ENCODE peak calls at places on chromosome 3, in four cellular contexts. One of them, this sample, is unnamed.
A peak's percentile ranks its signal among the peaks of the same experiment; 100 is the strongest.

GRCh38 chr3:69791919-69792399 is 52.7 kb downstream of the MITF start:
- DNase-seq in LoVo: no peak
- DNase-seq in RPMI8226: peak; percentile 35
- DNase-seq in activated effector memory CD4-positive, alpha-beta T cell treated with anti-CD3 and anti-CD28 coated beads, Interleukin-2, amount 50 U/mL, for 16 hours: no peak
- DNase-seq in this sample: no peak

GRCh38 chr3:108131105-108131794 is 40.4 kb upstream of the CD47 start:
- DNase-seq in activated effector memory CD4-positive, alpha-beta T cell treated with anti-CD3 and anti-CD28 coated beads, Interleukin-2, amount 50 U/mL, for 16 hours: no peak
- DNase-seq in LoVo: peak; percentile 20
- DNase-seq in RPMI8226: no peak
- DNase-seq in this sample: no peak

GRCh38 chr3:133136114-133137041 is 98.2 kb downstream of the TMEM108 start:
- DNase-seq in LoVo: no peak
- DNase-seq in RPMI8226: no peak
- DNase-seq in activated effector memory CD4-positive, alpha-beta T cell treated with anti-CD3 and anti-CD28 coated beads, Interleukin-2, amount 50 U/mL, for 16 hours: no peak
- DNase-seq in this sample: no peak

GRCh38 chr3:134879991-134880390 is 84.9 kb downstream of the EPHB1 start:
- DNase-seq in RPMI8226: no peak
- DNase-seq in LoVo: no peak
- DNase-seq in activated effector memory CD4-positive, alpha-beta T cell treated with anti-CD3 and anti-CD28 coated beads, Interleukin-2, amount 50 U/mL, for 16 hours: no peak
- DNase-seq in this sample: no peak

GRCh38 chr3:31185004-31185357 is 290.5 kb upstream of the GADL1 start:
- DNase-seq in RPMI8226: no peak
- DNase-seq in activated effector memory CD4-positive, alpha-beta T cell treated with anti-CD3 and anti-CD28 coated beads, Interleukin-2, amount 50 U/mL, for 16 hours: no peak
- DNase-seq in LoVo: no peak
- DNase-seq in this sample: no peak

GRCh38 chr3:10399634-10400033 is 78.7 kb upstream of the SEC13 start:
- DNase-seq in LoVo: no peak
- DNase-seq in RPMI8226: no peak
- DNase-seq in activated effector memory CD4-positive, alpha-beta T cell treated with anti-CD3 and anti-CD28 coated beads, Interleukin-2, amount 50 U/mL, for 16 hours: no peak
- DNase-seq in this sample: no peak

GRCh38 chr3:70526966-70527515 is 214.6 kb upstream of the MDFIC2 start:
- DNase-seq in activated effector memory CD4-positive, alpha-beta T cell treated with anti-CD3 and anti-CD28 coated beads, Interleukin-2, amount 50 U/mL, for 16 hours: no peak
- DNase-seq in RPMI8226: no peak
- DNase-seq in LoVo: no peak
- DNase-seq in this sample: no peak

GRCh38 chr3:1728510-1728909 is 370.2 kb upstream of the CNTN4 start:
- DNase-seq in LoVo: no peak
- DNase-seq in RPMI8226: no peak
- DNase-seq in activated effector memory CD4-positive, alpha-beta T cell treated with anti-CD3 and anti-CD28 coated beads, Interleukin-2, amount 50 U/mL, for 16 hours: no peak
- DNase-seq in this sample: no peak

GRCh38 chr3:138686771-138687221 is 78.2 kb downstream of the FAIM start:
- DNase-seq in activated effector memory CD4-positive, alpha-beta T cell treated with anti-CD3 and anti-CD28 coated beads, Interleukin-2, amount 50 U/mL, for 16 hours: no peak
- DNase-seq in RPMI8226: peak; percentile 77
- DNase-seq in LoVo: no peak
- DNase-seq in this sample: no peak

GRCh38 chr3:117017135-117017990 is 307.8 kb downstream of the TUSC7 start:
- DNase-seq in RPMI8226: no peak
- DNase-seq in LoVo: no peak
- DNase-seq in activated effector memory CD4-positive, alpha-beta T cell treated with anti-CD3 and anti-CD28 coated beads, Interleukin-2, amount 50 U/mL, for 16 hours: no peak
- DNase-seq in this sample: no peak

GRCh38 chr3:150069158-150069536 is 98.5 kb upstream of the PFN2 start:
- DNase-seq in activated effector memory CD4-positive, alpha-beta T cell treated with anti-CD3 and anti-CD28 coated beads, Interleukin-2, amount 50 U/mL, for 16 hours: no peak
- DNase-seq in LoVo: no peak
- DNase-seq in RPMI8226: no peak
- DNase-seq in this sample: no peak

GRCh38 chr3:141454906-141455602 is 31.8 kb upstream of the RASA2 start:
- DNase-seq in RPMI8226: peak; percentile 78
- DNase-seq in LoVo: peak; percentile 80
- DNase-seq in activated effector memory CD4-positive, alpha-beta T cell treated with anti-CD3 and anti-CD28 coated beads, Interleukin-2, amount 50 U/mL, for 16 hours: no peak
- DNase-seq in this sample: no peak

GRCh38 chr3:94619643-94620042 is 556.8 kb downstream of the NSUN3 start:
- DNase-seq in LoVo: no peak
- DNase-seq in RPMI8226: no peak
- DNase-seq in activated effector memory CD4-positive, alpha-beta T cell treated with anti-CD3 and anti-CD28 coated beads, Interleukin-2, amount 50 U/mL, for 16 hours: no peak
- DNase-seq in this sample: no peak

GRCh38 chr3:142656595-142656994 is 60.4 kb downstream of the PLS1 start:
- DNase-seq in LoVo: no peak
- DNase-seq in activated effector memory CD4-positive, alpha-beta T cell treated with anti-CD3 and anti-CD28 coated beads, Interleukin-2, amount 50 U/mL, for 16 hours: no peak
- DNase-seq in RPMI8226: no peak
- DNase-seq in this sample: no peak

GRCh38 chr3:196793224-196793623 is 53.6 kb downstream of the PAK2 start:
- DNase-seq in LoVo: peak; percentile 78
- DNase-seq in activated effector memory CD4-positive, alpha-beta T cell treated with anti-CD3 and anti-CD28 coated beads, Interleukin-2, amount 50 U/mL, for 16 hours: no peak
- DNase-seq in RPMI8226: no peak
- DNase-seq in this sample: no peak

GRCh38 chr3:137610723-137611122 is 153.4 kb upstream of the SOX14 start:
- DNase-seq in activated effector memory CD4-positive, alpha-beta T cell treated with anti-CD3 and anti-CD28 coated beads, Interleukin-2, amount 50 U/mL, for 16 hours: no peak
- DNase-seq in LoVo: no peak
- DNase-seq in RPMI8226: no peak
- DNase-seq in this sample: no peak

GRCh38 chr3:142611206-142611605 is 15.0 kb downstream of the PLS1 start:
- DNase-seq in activated effector memory CD4-positive, alpha-beta T cell treated with anti-CD3 and anti-CD28 coated beads, Interleukin-2, amount 50 U/mL, for 16 hours: no peak
- DNase-seq in RPMI8226: no peak
- DNase-seq in LoVo: no peak
- DNase-seq in this sample: no peak

GRCh38 chr3:57959407-57960173 is 48.6 kb upstream of the FLNB start:
- DNase-seq in LoVo: peak; percentile 79
- DNase-seq in RPMI8226: no peak
- DNase-seq in activated effector memory CD4-positive, alpha-beta T cell treated with anti-CD3 and anti-CD28 coated beads, Interleukin-2, amount 50 U/mL, for 16 hours: no peak
- DNase-seq in this sample: no peak

GRCh38 chr3:48289659-48290058 is 43.8 kb downstream of the SPINK8 start:
- DNase-seq in activated effector memory CD4-positive, alpha-beta T cell treated with anti-CD3 and anti-CD28 coated beads, Interleukin-2, amount 50 U/mL, for 16 hours: no peak
- DNase-seq in LoVo: no peak
- DNase-seq in RPMI8226: no peak
- DNase-seq in this sample: no peak

GRCh38 chr3:186515115-186515514 is 29.1 kb downstream of the CRYGS start:
- DNase-seq in LoVo: no peak
- DNase-seq in RPMI8226: no peak
- DNase-seq in activated effector memory CD4-positive, alpha-beta T cell treated with anti-CD3 and anti-CD28 coated beads, Interleukin-2, amount 50 U/mL, for 16 hours: peak; percentile 66
- DNase-seq in this sample: no peak

GRCh38 chr3:38153986-38154608 is 11.2 kb upstream of the OXSR1 start:
- DNase-seq in RPMI8226: no peak
- DNase-seq in LoVo: peak; percentile 42
- DNase-seq in activated effector memory CD4-positive, alpha-beta T cell treated with anti-CD3 and anti-CD28 coated beads, Interleukin-2, amount 50 U/mL, for 16 hours: no peak
- DNase-seq in this sample: no peak

GRCh38 chr3:138113309-138113708 is 2.1 kb downstream of the DZIP1L start:
- DNase-seq in activated effector memory CD4-positive, alpha-beta T cell treated with anti-CD3 and anti-CD28 coated beads, Interleukin-2, amount 50 U/mL, for 16 hours: no peak
- DNase-seq in LoVo: peak; percentile 31
- DNase-seq in RPMI8226: no peak
- DNase-seq in this sample: no peak

GRCh38 chr3:128374746-128375445 is 91.8 kb downstream of the DNAJB8 start:
- DNase-seq in activated effector memory CD4-positive, alpha-beta T cell treated with anti-CD3 and anti-CD28 coated beads, Interleukin-2, amount 50 U/mL, for 16 hours: no peak
- DNase-seq in RPMI8226: no peak
- DNase-seq in LoVo: no peak
- DNase-seq in this sample: no peak

GRCh38 chr3:167095976-167096375 is 284.1 kb downstream of the ZBBX start:
- DNase-seq in LoVo: no peak
- DNase-seq in RPMI8226: no peak
- DNase-seq in activated effector memory CD4-positive, alpha-beta T cell treated with anti-CD3 and anti-CD28 coated beads, Interleukin-2, amount 50 U/mL, for 16 hours: no peak
- DNase-seq in this sample: no peak

GRCh38 chr3:178393833-178394232 is 142.4 kb upstream of the KCNMB2 start:
- DNase-seq in activated effector memory CD4-positive, alpha-beta T cell treated with anti-CD3 and anti-CD28 coated beads, Interleukin-2, amount 50 U/mL, for 16 hours: no peak
- DNase-seq in LoVo: no peak
- DNase-seq in RPMI8226: no peak
- DNase-seq in this sample: no peak

GRCh38 chr3:154956815-154957214 is 123.3 kb upstream of the MME start:
- DNase-seq in activated effector memory CD4-positive, alpha-beta T cell treated with anti-CD3 and anti-CD28 coated beads, Interleukin-2, amount 50 U/mL, for 16 hours: no peak
- DNase-seq in RPMI8226: no peak
- DNase-seq in LoVo: no peak
- DNase-seq in this sample: no peak

GRCh38 chr3:27147215-27147614 is 222.0 kb downstream of the NEK10 start:
- DNase-seq in RPMI8226: no peak
- DNase-seq in activated effector memory CD4-positive, alpha-beta T cell treated with anti-CD3 and anti-CD28 coated beads, Interleukin-2, amount 50 U/mL, for 16 hours: no peak
- DNase-seq in LoVo: no peak
- DNase-seq in this sample: no peak

GRCh38 chr3:184914628-184915027 is 102.7 kb downstream of the VPS8 start:
- DNase-seq in activated effector memory CD4-positive, alpha-beta T cell treated with anti-CD3 and anti-CD28 coated beads, Interleukin-2, amount 50 U/mL, for 16 hours: no peak
- DNase-seq in RPMI8226: no peak
- DNase-seq in LoVo: no peak
- DNase-seq in this sample: no peak

GRCh38 chr3:53845103-53845880 is 927 bp downstream of the CHDH start:
- DNase-seq in LoVo: peak; percentile 52
- DNase-seq in activated effector memory CD4-positive, alpha-beta T cell treated with anti-CD3 and anti-CD28 coated beads, Interleukin-2, amount 50 U/mL, for 16 hours: no peak
- DNase-seq in RPMI8226: peak; percentile 81
- DNase-seq in this sample: no peak

GRCh38 chr3:48518755-48519154 is 14.8 kb upstream of the SHISA5 start:
- DNase-seq in LoVo: no peak
- DNase-seq in RPMI8226: no peak
- DNase-seq in activated effector memory CD4-positive, alpha-beta T cell treated with anti-CD3 and anti-CD28 coated beads, Interleukin-2, amount 50 U/mL, for 16 hours: no peak
- DNase-seq in this sample: no peak

GRCh38 chr3:108441081-108441507 is 69.3 kb downstream of the MYH15 start:
- DNase-seq in activated effector memory CD4-positive, alpha-beta T cell treated with anti-CD3 and anti-CD28 coated beads, Interleukin-2, amount 50 U/mL, for 16 hours: no peak
- DNase-seq in RPMI8226: no peak
- DNase-seq in LoVo: no peak
- DNase-seq in this sample: no peak

GRCh38 chr3:81622395-81622794 is 139.1 kb downstream of the GBE1 start:
- DNase-seq in activated effector memory CD4-positive, alpha-beta T cell treated with anti-CD3 and anti-CD28 coated beads, Interleukin-2, amount 50 U/mL, for 16 hours: no peak
- DNase-seq in RPMI8226: no peak
- DNase-seq in LoVo: no peak
- DNase-seq in this sample: no peak

GRCh38 chr3:13134879-13135206 is 61.6 kb upstream of the IQSEC1 start:
- DNase-seq in activated effector memory CD4-positive, alpha-beta T cell treated with anti-CD3 and anti-CD28 coated beads, Interleukin-2, amount 50 U/mL, for 16 hours: no peak
- DNase-seq in RPMI8226: no peak
- DNase-seq in LoVo: no peak
- DNase-seq in this sample: no peak